ENCODE peak calls at places on chromosomes 2 and 18, in ten cellular contexts. One of them, this sample, is unnamed.
A peak's percentile ranks its signal among the peaks of the same experiment; 100 is the strongest.

GRCh38 chr2:174729797-174730529 is 34.3 kb downstream of the CHRNA1 start:
- DNase-seq in T follicular helper cell: no peak
- DNase-seq in skeletal muscle cell: no peak
- DNase-seq in frontal cortex: no peak
- DNase-seq in COR-L47: no peak
- DNase-seq in uterus: no peak
- DNase-seq in retinal pigment epithelial cell: no peak
- DNase-seq in DMS 273 treated with DMSO at 0.1 percent for 48 hours: no peak
- DNase-seq in G401: no peak
- DNase-seq in breast epithelium: no peak
- DNase-seq in this sample: no peak

GRCh38 chr18:51857989-51858388 is 482.0 kb upstream of the DCC start:
- DNase-seq in G401: no peak
- DNase-seq in breast epithelium: no peak
- DNase-seq in uterus: no peak
- DNase-seq in COR-L47: no peak
- DNase-seq in skeletal muscle cell: no peak
- DNase-seq in T follicular helper cell: no peak
- DNase-seq in DMS 273 treated with DMSO at 0.1 percent for 48 hours: no peak
- DNase-seq in frontal cortex: no peak
- DNase-seq in retinal pigment epithelial cell: no peak
- DNase-seq in this sample: no peak

GRCh38 chr2:143974262-143974661 is 545.7 kb downstream of the ZEB2 start:
- DNase-seq in skeletal muscle cell: peak; percentile 21
- DNase-seq in breast epithelium: no peak
- DNase-seq in retinal pigment epithelial cell: no peak
- DNase-seq in uterus: no peak
- DNase-seq in COR-L47: no peak
- DNase-seq in G401: no peak
- DNase-seq in DMS 273 treated with DMSO at 0.1 percent for 48 hours: no peak
- DNase-seq in T follicular helper cell: no peak
- DNase-seq in frontal cortex: no peak
- DNase-seq in this sample: no peak

GRCh38 chr18:35661483-35662146 is 80.1 kb downstream of the GALNT1 start:
- DNase-seq in frontal cortex: no peak
- DNase-seq in retinal pigment epithelial cell: no peak
- DNase-seq in breast epithelium: no peak
- DNase-seq in DMS 273 treated with DMSO at 0.1 percent for 48 hours: peak; percentile 12
- DNase-seq in uterus: no peak
- DNase-seq in G401: peak; percentile 29
- DNase-seq in skeletal muscle cell: no peak
- DNase-seq in T follicular helper cell: no peak
- DNase-seq in COR-L47: peak; percentile 8
- DNase-seq in this sample: no peak

GRCh38 chr2:159982270-159982669 is 80.1 kb downstream of the PLA2R1 start:
- DNase-seq in T follicular helper cell: no peak
- DNase-seq in G401: no peak
- DNase-seq in COR-L47: no peak
- DNase-seq in breast epithelium: peak; percentile 49
- DNase-seq in retinal pigment epithelial cell: no peak
- DNase-seq in DMS 273 treated with DMSO at 0.1 percent for 48 hours: no peak
- DNase-seq in uterus: peak; percentile 67
- DNase-seq in frontal cortex: no peak
- DNase-seq in skeletal muscle cell: peak; percentile 88
- DNase-seq in this sample: no peak

GRCh38 chr2:26945991-26946750 is 24.3 kb upstream of the MAPRE3 start:
- DNase-seq in retinal pigment epithelial cell: no peak
- DNase-seq in uterus: no peak
- DNase-seq in skeletal muscle cell: no peak
- DNase-seq in DMS 273 treated with DMSO at 0.1 percent for 48 hours: no peak
- DNase-seq in frontal cortex: no peak
- DNase-seq in breast epithelium: no peak
- DNase-seq in T follicular helper cell: no peak
- DNase-seq in COR-L47: no peak
- DNase-seq in G401: no peak
- DNase-seq in this sample: no peak

GRCh38 chr2:35428548-35428947 is 927.0 kb upstream of the CRIM1 start:
- DNase-seq in DMS 273 treated with DMSO at 0.1 percent for 48 hours: no peak
- DNase-seq in G401: no peak
- DNase-seq in skeletal muscle cell: no peak
- DNase-seq in breast epithelium: no peak
- DNase-seq in retinal pigment epithelial cell: no peak
- DNase-seq in uterus: no peak
- DNase-seq in COR-L47: peak; percentile 3
- DNase-seq in frontal cortex: no peak
- DNase-seq in T follicular helper cell: no peak
- DNase-seq in this sample: no peak

GRCh38 chr2:229071292-229071976 is 199.7 kb downstream of the PID1 start:
- DNase-seq in COR-L47: no peak
- DNase-seq in DMS 273 treated with DMSO at 0.1 percent for 48 hours: no peak
- DNase-seq in frontal cortex: no peak
- DNase-seq in skeletal muscle cell: no peak
- DNase-seq in T follicular helper cell: no peak
- DNase-seq in breast epithelium: no peak
- DNase-seq in G401: no peak
- DNase-seq in uterus: no peak
- DNase-seq in retinal pigment epithelial cell: no peak
- DNase-seq in this sample: no peak

This sample was measured in right atrium auricular region.